ENCODE peak calls at places on chromosomes 6 and 20, in four cellular contexts. K is activated CD4-positive, alpha-beta T cell treated with anti-CD3 and anti-CD28 coated beads, Interleukin-2, amount 50 U/mL, for 48 hours; Q is tibial nerve; M is cardiac muscle cell. A is an unnamed sample.

GRCh38 chr6:6885521-6886088 is 222.2 kb upstream of the RREB1 start:
- DNase-seq in Q (peak; percentile 61), K (no peak), M (peak; percentile 24), A (no peak)

GRCh38 chr20:18727032-18727508 is 86.5 kb upstream of the SCP2D1 start:
- DNase-seq in M (no peak), Q (no peak), K (no peak), A (no peak)

GRCh38 chr6:43885399-43886066 is 115.5 kb downstream of the VEGFA start:
- DNase-seq in M (no peak), K (no peak), Q (no peak), A (no peak)

GRCh38 chr20:17854307-17854903 is 114.2 kb downstream of the SNX5 start:
- DNase-seq in M (peak; percentile 69), Q (peak; percentile 47), K (no peak), A (no peak)

GRCh38 chr20:59955131-59955796 is 3.0 kb upstream of the CDH26 start:
- DNase-seq in Q (no peak), M (no peak), K (no peak), A (no peak)

GRCh38 chr6:5292154-5292553 is 30.8 kb downstream of the FARS2 start:
- DNase-seq in M (no peak), K (no peak), Q (no peak), A (no peak)

GRCh38 chr20:1661542-1662299 is 4.1 kb upstream of the SIRPG start:
- DNase-seq in K (no peak), Q (no peak), M (no peak), A (no peak)

GRCh38 chr6:10951675-10952282 is 64.9 kb downstream of the SYCP2L start:
- DNase-seq in K (no peak), M (peak; percentile 80), Q (no peak), A (no peak)

GRCh38 chr6:100257661-100258395 is 206.9 kb downstream of the SIM1 start:
- DNase-seq in M (peak; percentile 81), K (no peak), Q (no peak), A (no peak)

GRCh38 chr6:130252527-130253237 is 29.9 kb upstream of the SAMD3 start:
- DNase-seq in K (no peak), Q (no peak), M (no peak), A (no peak)

GRCh38 chr6:75748743-75749538 is at the start of gene MYO6:
- DNase-seq in M (peak; percentile 64), Q (peak; percentile 35), K (peak; percentile 47), A (peak; percentile 43)

GRCh38 chr20:51460163-51460562 is 82.4 kb downstream of the NFATC2 start:
- DNase-seq in M (no peak), Q (no peak), K (no peak), A (no peak)

GRCh38 chr6:127518710-127519468 is at the start of gene MTCL3:
- DNase-seq in K (peak; percentile 74), Q (no peak), M (peak; percentile 58), A (peak; percentile 51)

GRCh38 chr6:138205437-138206094 is 12.7 kb downstream of the PBOV1 start:
- DNase-seq in K (no peak), Q (no peak), M (no peak), A (no peak)

GRCh38 chr6:139920027-139920851 is 545.8 kb upstream of the CITED2 start:
- DNase-seq in K (no peak), Q (no peak), M (peak; percentile 39), A (no peak)

GRCh38 chr6:75503291-75503690 is 9.7 kb upstream of the FILIP1 start:
- DNase-seq in Q (no peak), K (no peak), M (no peak), A (no peak)

GRCh38 chr6:20229881-20230280 is 17.6 kb upstream of the MBOAT1 start:
- DNase-seq in K (no peak), M (no peak), Q (no peak), A (no peak)

GRCh38 chr6:36827261-36828079 is 11.8 kb downstream of the CPNE5 start:
- DNase-seq in Q (no peak), K (peak; percentile 31), M (peak; percentile 96), A (peak; percentile 35)

GRCh38 chr20:5180933-5181332 is 54.1 kb downstream of the CDS2 start:
- DNase-seq in Q (no peak), K (no peak), M (no peak), A (no peak)

GRCh38 chr6:167565884-167566491 is 241.1 kb downstream of the TTLL2 start:
- DNase-seq in K (no peak), M (peak; percentile 80), Q (peak; percentile 62), A (no peak)

GRCh38 chr6:106373502-106374239 is 13.2 kb downstream of the CRYBG1 start:
- DNase-seq in Q (no peak), M (no peak), K (no peak), A (no peak)

GRCh38 chr20:53595018-53595378 is 1.4 kb upstream of the ZNF217 start:
- DNase-seq in K (no peak), M (no peak), Q (no peak), A (no peak)

GRCh38 chr6:85463621-85464259 is 13.9 kb downstream of the NT5E start:
- DNase-seq in M (no peak), K (no peak), Q (no peak), A (no peak)

GRCh38 chr6:106804238-106805016 is 170.1 kb downstream of the CD24 start:
- DNase-seq in K (no peak), M (no peak), Q (no peak), A (no peak)

A was measured in stimulated activated naive CD8-positive, alpha-beta T cell treated with anti-CD3 and anti-CD28 coated beads, Interleukin-15, Interleukin-2, amounts not matched to agents 100 U/mL and 50 U/mL, for 24 hours.